ENCODE peak calls at places on chromosomes 4 and X, in five cellular contexts. H is neural progenitor cell, X is uterus, Z is GM23338, I is right lobe of liver. C is an unnamed sample. For H3K4me1 and H3K36me3, the result is how much of the 10 kb centered on the place peaks cover.

GRCh38 chrX:136742721-136743379 is 37.9 kb downstream of the ARHGEF6 start:
- DNase-seq in H (no peak), X (no peak), Z (no peak), I (no peak), C (no peak)

GRCh38 chrX:120604359-120604782 is 470 bp downstream of the MCTS1 start:
- DNase-seq in H (peak), X (no peak), Z (no peak), I (no peak), C (peak)

GRCh38 chrX:151505796-151506195 is 57.7 kb upstream of the PASD1 start:
- DNase-seq in H (peak), X (no peak), Z (peak), I (no peak), C (no peak)

GRCh38 chr4:56506110-56506705 is 617 bp downstream of the ARL9 start:
- DNase-seq in H (peak), X (no peak), Z (peak), I (no peak), C (peak)

GRCh38 chr4:187499961-187500360 is 495.6 kb upstream of the ZFP42 start:
- DNase-seq in H (no peak), X (no peak), Z (no peak), I (no peak), C (no peak)

GRCh38 chrX:13258052-13258444 is 61.8 kb downstream of the ATXN3L start:
- DNase-seq in H (no peak), X (no peak), Z (no peak), I (no peak), C (no peak)

GRCh38 chr4:46196086-46196485 is 72.2 kb upstream of the GABRG1 start:
- DNase-seq in H (no peak), X (no peak), Z (peak), I (no peak), C (no peak)

GRCh38 chrX:109830704-109831206 is 97.7 kb upstream of the ACSL4 start:
- DNase-seq in H (no peak), X (no peak), Z (no peak), I (no peak), C (no peak)

DNA sequence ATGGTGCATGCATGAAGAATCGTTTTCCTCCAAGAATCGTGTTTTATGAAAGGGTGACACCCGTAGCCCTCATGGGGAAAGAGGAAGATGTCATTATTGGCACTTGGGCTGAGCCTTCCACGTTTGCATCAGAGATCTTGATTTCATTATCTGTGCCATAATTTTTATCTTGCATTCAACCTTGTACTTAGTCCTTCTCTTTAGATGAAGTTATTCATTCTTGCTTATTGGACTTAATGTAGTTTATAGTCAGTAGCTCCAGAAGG is 66.8 kb downstream of the GAB1 start:
- DNase-seq in H (no peak), X (no peak), Z (no peak), I (no peak), C (no peak)
- H3K4me1 ChIP-seq in H (under half), X (under half), Z (under half), I (under half), C (under half)

GRCh38 chrX:334331-334891 is 15.8 kb upstream of the GTPBP6 start:
- DNase-seq in H (no peak), X (no peak), Z (no peak), I (no peak), C (no peak)
- H3K36me3 ChIP-seq in H (under half), X (under half), Z (under half), I (under half), C (under half)

DNA sequence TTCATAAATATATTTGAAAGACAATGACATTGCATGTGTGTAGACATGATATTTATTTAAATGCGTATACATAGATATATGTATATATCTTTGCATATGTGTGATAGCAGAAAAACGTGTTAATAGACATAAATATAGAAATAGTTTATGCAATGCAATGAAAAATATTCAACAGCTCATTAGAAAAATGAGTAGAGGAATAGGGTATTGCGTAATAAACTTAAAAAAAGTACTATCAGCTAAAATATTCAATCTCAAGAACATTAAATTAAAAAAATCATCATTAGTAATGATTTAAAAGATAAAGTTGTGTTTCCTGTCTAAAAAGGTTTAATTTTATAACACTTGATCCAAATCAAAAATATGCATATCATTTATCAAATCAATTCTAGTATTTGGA is 2101.5 kb upstream of the TENM3 start:
- DNase-seq in H (no peak), X (no peak), Z (no peak), I (no peak), C (no peak)
- H3K4me1 ChIP-seq in H (under half), X (under half), Z (under half), I (under half), C (under half)

GRCh38 chr4:3213661-3214250 is 35.2 kb upstream of the MSANTD1 start:
- DNase-seq in H (no peak), X (no peak), Z (no peak), I (no peak), C (no peak)

GRCh38 chr4:3210467-3210866 is 38.5 kb upstream of the MSANTD1 start:
- DNase-seq in H (no peak), X (no peak), Z (no peak), I (peak), C (no peak)

GRCh38 chr4:3211866-3212265 is 37.1 kb upstream of the MSANTD1 start:
- DNase-seq in H (no peak), X (no peak), Z (no peak), I (no peak), C (no peak)

GRCh38 chr4:3213101-3213416 is 35.9 kb upstream of the MSANTD1 start:
- DNase-seq in H (no peak), X (no peak), Z (no peak), I (no peak), C (no peak)

GRCh38 chr4:3212391-3213100 is 36.4 kb upstream of the MSANTD1 start:
- DNase-seq in H (no peak), X (no peak), Z (no peak), I (no peak), C (no peak)
- H3K36me3 ChIP-seq in H (under half), X (under half), Z (under half), I (under half), C (under half)

GRCh38 chr4:10101559-10102192 is 14.9 kb downstream of the WDR1 start:
- DNase-seq in H (no peak), X (no peak), Z (no peak), I (no peak), C (no peak)

GRCh38 chr4:10100734-10101216 is 15.8 kb downstream of the WDR1 start:
- DNase-seq in H (no peak), X (no peak), Z (no peak), I (no peak), C (no peak)

GRCh38 chr4:10102981-10103330 is 13.6 kb downstream of the WDR1 start:
- DNase-seq in H (peak), X (no peak), Z (no peak), I (no peak), C (no peak)

GRCh38 chr4:10104211-10104990 is 12.2 kb downstream of the WDR1 start:
- DNase-seq in H (peak), X (no peak), Z (no peak), I (no peak), C (no peak)

DNA sequence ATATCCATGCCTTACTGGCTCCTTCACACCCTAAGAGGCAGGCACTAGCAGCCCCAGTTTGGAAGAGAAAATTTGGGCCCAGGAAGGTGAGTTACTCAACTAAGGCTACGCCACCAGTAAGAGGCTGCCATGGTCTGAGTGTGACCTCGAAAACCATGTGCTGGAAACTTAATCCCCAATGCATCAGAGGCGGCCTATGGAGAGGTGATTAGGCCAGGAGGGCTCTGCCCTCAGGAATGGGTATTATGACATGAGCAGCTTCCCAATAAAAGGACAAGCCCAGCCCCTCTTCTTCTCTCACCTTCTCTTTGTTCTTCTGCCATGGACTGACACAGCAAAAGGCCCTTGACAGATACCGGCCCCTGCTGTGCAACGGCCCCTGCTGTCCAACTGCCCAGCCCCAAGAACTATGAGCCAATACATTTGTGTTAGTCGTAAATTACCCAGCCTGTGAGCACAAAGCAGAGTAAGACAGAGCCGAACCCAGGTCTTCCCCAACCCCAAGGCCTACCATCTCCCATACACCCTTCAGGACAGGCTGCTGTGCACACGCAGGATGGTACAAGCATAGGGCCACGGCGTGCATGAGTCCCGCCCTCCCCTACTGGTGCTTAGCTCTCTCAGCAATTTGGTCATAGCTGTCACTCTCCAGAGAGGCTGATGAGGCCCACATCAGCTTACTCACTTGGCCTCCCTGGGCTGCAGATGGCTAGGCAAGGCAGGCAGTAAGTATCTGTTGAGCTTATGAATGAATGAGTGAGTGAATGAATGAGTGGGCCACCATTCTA is 14.2 kb downstream of the WDR1 start:
- DNase-seq in H (peak), X (no peak), Z (no peak), I (no peak), C (no peak)
- H3K4me1 ChIP-seq in H (half or more), X (under half), Z (under half), I (under half), C (under half)

GRCh38 chr4:1831331-1831730 is 24.6 kb downstream of the LETM1 start:
- DNase-seq in H (no peak), X (no peak), Z (no peak), I (no peak), C (no peak)
- H3K36me3 ChIP-seq in H (under half), X (under half), Z (under half), I (under half), C (half or more)

GRCh38 chr4:184645904-184646610 is 3.2 kb downstream of the CASP3 start:
- DNase-seq in H (no peak), X (no peak), Z (no peak), I (no peak), C (no peak)
- H3K4me1 ChIP-seq in H (under half), X (under half), Z (half or more), I (under half), C (under half)

DNA sequence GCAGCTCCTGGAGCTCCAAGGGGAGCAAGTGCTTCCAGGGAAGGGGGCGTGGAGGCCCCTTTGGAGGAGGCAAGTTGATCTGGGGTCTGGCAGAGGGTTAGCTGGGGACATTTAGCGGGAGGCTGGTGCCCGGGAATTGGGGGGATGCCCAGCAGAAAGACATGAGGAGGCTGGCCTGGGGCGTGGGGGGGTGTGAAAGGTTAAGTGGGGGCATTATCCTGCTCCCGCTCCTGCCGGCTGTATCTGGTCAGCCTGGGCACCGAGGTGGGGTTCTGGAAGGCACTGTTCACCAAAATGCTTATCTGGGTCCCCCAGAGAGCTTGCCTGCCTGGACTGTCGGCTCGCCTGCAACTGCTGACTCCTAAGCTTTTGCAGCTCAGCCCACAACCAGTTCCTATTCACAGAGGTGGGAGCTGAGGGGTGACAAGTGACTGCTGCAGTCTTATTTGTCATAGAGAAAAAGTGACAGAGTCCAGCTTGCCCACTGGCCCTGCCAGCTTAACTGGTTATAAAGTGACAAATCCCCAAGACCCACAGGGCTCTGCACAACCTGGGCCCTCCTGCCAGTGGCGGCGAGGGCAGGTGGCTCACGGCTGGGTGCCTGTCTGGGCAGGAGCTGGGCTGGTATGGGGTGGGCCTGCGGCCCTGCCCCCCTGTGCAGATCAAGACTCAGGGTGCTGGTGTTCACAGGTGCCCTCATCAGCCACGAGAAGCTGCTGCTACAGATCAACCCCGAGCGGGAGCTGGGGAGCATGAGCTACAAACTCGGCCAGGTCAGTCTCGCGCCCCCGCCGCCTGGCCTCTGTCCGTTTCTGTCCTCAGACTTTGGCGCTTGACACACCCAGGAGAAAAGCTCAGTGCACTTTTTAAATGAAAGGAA is 23.7 kb upstream of the MSANTD1 start:
- DNase-seq in H (no peak), X (no peak), Z (no peak), I (no peak), C (no peak)
- H3K36me3 ChIP-seq in H (under half), X (under half), Z (under half), I (under half), C (half or more)

DNA sequence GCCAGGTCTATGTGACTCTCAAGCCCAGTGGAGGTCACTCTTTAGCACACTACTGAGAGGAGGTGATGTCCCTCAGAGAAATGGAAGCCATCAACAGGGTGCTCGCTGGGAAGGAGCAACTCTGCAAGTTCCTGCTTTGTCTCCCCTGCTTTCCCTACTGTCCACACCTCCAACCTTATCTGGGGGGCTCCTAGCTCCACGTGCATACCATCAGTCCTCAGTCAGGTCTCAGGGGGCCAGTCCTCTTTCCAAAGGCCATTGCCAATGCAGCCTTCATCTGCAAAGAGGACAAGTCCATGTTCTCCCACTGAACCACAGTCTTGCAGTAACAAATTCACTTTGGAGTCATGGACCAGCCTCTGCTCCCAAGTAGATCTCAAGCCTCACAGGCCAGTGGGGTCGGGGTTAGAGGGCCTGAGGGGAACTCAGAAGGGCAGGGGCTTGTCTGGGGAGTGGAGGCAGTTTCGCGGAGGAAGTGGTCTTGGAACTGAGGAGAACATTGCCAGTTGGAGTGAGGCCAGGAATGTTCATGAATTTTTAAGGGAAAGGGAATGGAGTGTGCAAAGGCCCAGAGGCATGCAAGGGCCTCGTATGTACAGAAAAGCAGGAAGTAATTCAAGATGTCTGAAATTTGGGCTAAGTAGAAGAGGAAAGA is 9.0 kb downstream of the RTL5 start:
- DNase-seq in H (no peak), X (no peak), Z (no peak), I (no peak), C (no peak)
- H3K4me1 ChIP-seq in H (under half), X (under half), Z (under half), I (under half), C (half or more)